ENCODE peak calls at places on chromosomes 1 and 21, in ten cellular contexts. F, K, V, O, Z, Q, M, R, H and X are unnamed samples.

GRCh38 chr1:1013922-1014617 is 773 bp downstream of the ISG15 start:
- DNase-seq in F (no peak), K (peak), V (no peak), O (no peak), Z (peak), Q (no peak), M (no peak), R (no peak), H (no peak), X (peak)

GRCh38 chr1:247180581-247180980 is 8.8 kb upstream of the ZNF124 start:
- DNase-seq in F (no peak), K (no peak), V (no peak), O (no peak), Z (no peak), Q (no peak), M (no peak), R (no peak), H (no peak), X (no peak)

GRCh38 chr1:175314300-175314699 is 121.7 kb upstream of the KIAA0040 start:
- DNase-seq in F (no peak), K (no peak), V (no peak), O (no peak), Z (no peak), Q (no peak), M (no peak), R (no peak), H (peak), X (no peak)

GRCh38 chr1:77316006-77316405 is 34.2 kb downstream of the AK5 start:
- DNase-seq in F (no peak), K (no peak), V (no peak), O (peak), Z (peak), Q (no peak), M (no peak), R (no peak), H (no peak), X (no peak)

GRCh38 chr1:210777914-210778313 is 356.0 kb downstream of the KCNH1 start:
- DNase-seq in F (no peak), K (no peak), V (no peak), O (no peak), Z (no peak), Q (no peak), M (no peak), R (no peak), H (no peak), X (no peak)

GRCh38 chr21:42304556-42305454 is 10.4 kb downstream of the TFF3 start:
- DNase-seq in F (no peak), K (no peak), V (no peak), O (no peak), Z (no peak), Q (peak), M (no peak), R (no peak), H (no peak), X (no peak)

GRCh38 chr1:112744019-112744578 is 29.0 kb upstream of the PPM1J start:
- DNase-seq in F (no peak), K (no peak), V (no peak), O (peak), Z (peak), Q (no peak), M (no peak), R (no peak), H (no peak), X (no peak)

GRCh38 chr1:51969038-51969705 is 21.3 kb downstream of the RAB3B start:
- DNase-seq in F (no peak), K (no peak), V (no peak), O (peak), Z (peak), Q (no peak), M (no peak), R (no peak), H (no peak), X (no peak)

GRCh38 chr1:112114540-112114939 is 125.1 kb upstream of the KCND3 start:
- DNase-seq in F (no peak), K (no peak), V (no peak), O (no peak), Z (no peak), Q (no peak), M (no peak), R (no peak), H (no peak), X (peak)

GRCh38 chr1:20248954-20249612 is 41.6 kb upstream of the VWA5B1 start:
- DNase-seq in F (no peak), K (no peak), V (no peak), O (no peak), Z (no peak), Q (no peak), M (no peak), R (no peak), H (no peak), X (peak)

GRCh38 chr1:89945852-89946476 is 48.9 kb upstream of the ZNF326 start:
- DNase-seq in F (no peak), K (no peak), V (no peak), O (peak), Z (no peak), Q (no peak), M (no peak), R (no peak), H (no peak), X (no peak)

GRCh38 chr1:164805399-164805798 is 246.4 kb downstream of the PBX1 start:
- DNase-seq in F (no peak), K (no peak), V (no peak), O (peak), Z (no peak), Q (no peak), M (no peak), R (no peak), H (no peak), X (no peak)

GRCh38 chr1:192844360-192844759 is 35.5 kb downstream of the RGS2 start:
- DNase-seq in F (no peak), K (no peak), V (no peak), O (no peak), Z (no peak), Q (no peak), M (no peak), R (no peak), H (no peak), X (no peak)

GRCh38 chr1:67850151-67850551 is 16.9 kb upstream of the GNG12 start:
- DNase-seq in F (peak), K (no peak), V (no peak), O (peak), Z (peak), Q (no peak), M (no peak), R (peak), H (no peak), X (peak)

GRCh38 chr21:35051287-35051818 is 2.3 kb upstream of the RUNX1 start:
- DNase-seq in F (peak), K (peak), V (peak), O (peak), Z (peak), Q (peak), M (peak), R (no peak), H (no peak), X (peak)

GRCh38 chr1:246417152-246417812 is 89.8 kb downstream of the SMYD3 start:
- DNase-seq in F (no peak), K (no peak), V (no peak), O (peak), Z (peak), Q (no peak), M (no peak), R (no peak), H (no peak), X (no peak)

GRCh38 chr1:158952416-158952815 is 21.1 kb downstream of the PYHIN1 start:
- DNase-seq in F (no peak), K (no peak), V (no peak), O (no peak), Z (no peak), Q (no peak), M (no peak), R (no peak), H (no peak), X (no peak)

GRCh38 chr1:209650454-209650853 is 1.8 kb downstream of the LAMB3 start:
- DNase-seq in F (no peak), K (no peak), V (no peak), O (no peak), Z (peak), Q (no peak), M (no peak), R (no peak), H (no peak), X (no peak)

GRCh38 chr1:37186246-37186756 is 152.0 kb upstream of the GRIK3 start:
- DNase-seq in F (no peak), K (no peak), V (no peak), O (no peak), Z (no peak), Q (no peak), M (no peak), R (no peak), H (no peak), X (no peak)

GRCh38 chr1:116666747-116667576 is 571 bp downstream of the IGSF3 start:
- DNase-seq in F (peak), K (no peak), V (no peak), O (no peak), Z (no peak), Q (no peak), M (no peak), R (no peak), H (no peak), X (peak)

GRCh38 chr1:244397086-244397485 is 54.6 kb downstream of the ADSS2 start:
- DNase-seq in F (no peak), K (no peak), V (no peak), O (no peak), Z (no peak), Q (no peak), M (no peak), R (no peak), H (no peak), X (no peak)

GRCh38 chr21:34502480-34503106 is 9.4 kb downstream of the KCNE1 start:
- DNase-seq in F (no peak), K (no peak), V (no peak), O (no peak), Z (no peak), Q (no peak), M (no peak), R (no peak), H (no peak), X (no peak)

GRCh38 chr1:57835620-57836019 is 411.8 kb upstream of the DAB1 start:
- DNase-seq in F (no peak), K (no peak), V (peak), O (peak), Z (no peak), Q (no peak), M (no peak), R (peak), H (no peak), X (peak)

GRCh38 chr21:42833439-42833815 is 45.9 kb downstream of the WDR4 start:
- DNase-seq in F (peak), K (peak), V (no peak), O (peak), Z (no peak), Q (no peak), M (no peak), R (peak), H (no peak), X (peak)

GRCh38 chr1:5329068-5329739 is 663.0 kb downstream of the NPHP4 start:
- DNase-seq in F (no peak), K (no peak), V (no peak), O (no peak), Z (no peak), Q (no peak), M (no peak), R (no peak), H (no peak), X (no peak)

GRCh38 chr1:61142726-61143500 is 60.6 kb downstream of the NFIA start:
- DNase-seq in F (no peak), K (no peak), V (no peak), O (no peak), Z (peak), Q (no peak), M (no peak), R (peak), H (peak), X (no peak)

GRCh38 chr21:33760641-33761103 is 118.4 kb downstream of the ITSN1 start:
- DNase-seq in F (no peak), K (no peak), V (no peak), O (peak), Z (peak), Q (no peak), M (no peak), R (no peak), H (no peak), X (no peak)

GRCh38 chr1:230507671-230508407 is 81.7 kb upstream of the PGBD5 start:
- DNase-seq in F (no peak), K (no peak), V (no peak), O (no peak), Z (peak), Q (no peak), M (no peak), R (no peak), H (no peak), X (no peak)

GRCh38 chr1:184462170-184462569 is 75.3 kb downstream of the C1orf21 start:
- DNase-seq in F (no peak), K (no peak), V (no peak), O (no peak), Z (no peak), Q (no peak), M (no peak), R (no peak), H (no peak), X (no peak)